ENCODE peak calls at places on chromosomes 11 and 22, in eight cellular contexts. G is endothelial cell of umbilical vein, X is transverse colon, S is body of pancreas, M is uterus, O is lower leg skin, R is adrenal gland, D is GM12878. E is an unnamed sample.

GRCh38 chr11:20353829-20354434 is 9.6 kb upstream of the HTATIP2 start:
- DNase-seq in G (peak), X (peak), S (peak), M (no peak), O (no peak), R (peak), D (no peak), E (peak)

GRCh38 chr11:134524876-134525845 is 113.1 kb upstream of the B3GAT1 start:
- DNase-seq in G (no peak), X (peak), S (no peak), M (peak), O (peak), R (no peak), D (no peak), E (no peak)

GRCh38 chr22:50417544-50417943 is 57.3 kb downstream of the SBF1 start:
- DNase-seq in G (no peak), X (no peak), S (no peak), M (no peak), O (no peak), R (no peak), D (no peak), E (no peak)

GRCh38 chr11:36791957-36792356 is 193.9 kb upstream of the RAG2 start:
- DNase-seq in G (no peak), X (no peak), S (no peak), M (no peak), O (no peak), R (no peak), D (no peak), E (no peak)

GRCh38 chr11:34197256-34197655 is 91.8 kb downstream of the NAT10 start:
- DNase-seq in G (no peak), X (no peak), S (no peak), M (no peak), O (no peak), R (no peak), D (no peak), E (no peak)

GRCh38 chr11:79174045-79175008 is 266.5 kb downstream of the TENM4 start:
- DNase-seq in G (no peak), X (no peak), S (no peak), M (peak), O (no peak), R (no peak), D (no peak), E (no peak)

GRCh38 chr11:75982309-75982708 is 167.3 kb downstream of the UVRAG start:
- DNase-seq in G (no peak), X (no peak), S (no peak), M (no peak), O (no peak), R (no peak), D (no peak), E (peak)

GRCh38 chr11:9951714-9952275 is 287.9 kb downstream of the SWAP70 start:
- DNase-seq in G (no peak), X (no peak), S (no peak), M (peak), O (no peak), R (no peak), D (no peak), E (no peak)

GRCh38 chr11:12798609-12799011 is 124.4 kb downstream of the TEAD1 start:
- DNase-seq in G (no peak), X (no peak), S (no peak), M (no peak), O (no peak), R (no peak), D (no peak), E (no peak)

GRCh38 chr11:121435132-121435531 is 17.0 kb upstream of the SORL1 start:
- DNase-seq in G (no peak), X (no peak), S (no peak), M (no peak), O (no peak), R (no peak), D (no peak), E (no peak)

GRCh38 chr22:40235418-40235817 is 57.7 kb downstream of the TNRC6B start:
- DNase-seq in G (no peak), X (no peak), S (no peak), M (no peak), O (no peak), R (no peak), D (no peak), E (no peak)

GRCh38 chr22:23903328-23903971 is 9.3 kb downstream of the MIF start:
- DNase-seq in G (no peak), X (no peak), S (no peak), M (no peak), O (no peak), R (peak), D (no peak), E (no peak)

GRCh38 chr11:86447763-86448480 is 73.2 kb downstream of the CCDC81 start:
- DNase-seq in G (no peak), X (no peak), S (no peak), M (no peak), O (no peak), R (no peak), D (no peak), E (no peak)

GRCh38 chr22:24697141-24697540 is 77.4 kb downstream of the PIWIL3 start:
- DNase-seq in G (no peak), X (no peak), S (no peak), M (no peak), O (no peak), R (no peak), D (no peak), E (no peak)

GRCh38 chr11:6498121-6498520 is 1.0 kb downstream of the DNHD1 start:
- DNase-seq in G (no peak), X (no peak), S (no peak), M (no peak), O (peak), R (no peak), D (no peak), E (no peak)

GRCh38 chr11:13963169-13963948 is 836 bp downstream of the SPON1 start:
- DNase-seq in G (no peak), X (peak), S (no peak), M (peak), O (no peak), R (peak), D (no peak), E (no peak)

GRCh38 chr11:11948242-11948947 is 60.0 kb downstream of the DKK3 start:
- DNase-seq in G (no peak), X (no peak), S (no peak), M (no peak), O (no peak), R (no peak), D (no peak), E (no peak)

GRCh38 chr11:59284773-59285129 is 72.0 kb upstream of the MPEG1 start:
- DNase-seq in G (no peak), X (no peak), S (no peak), M (no peak), O (no peak), R (no peak), D (no peak), E (no peak)

GRCh38 chr22:43500792-43501785 is 89.3 kb downstream of the MPPED1 start:
- DNase-seq in G (no peak), X (no peak), S (no peak), M (no peak), O (no peak), R (no peak), D (no peak), E (no peak)

GRCh38 chr11:116114198-116114651 is 610.0 kb upstream of the CADM1 start:
- DNase-seq in G (no peak), X (no peak), S (no peak), M (no peak), O (peak), R (no peak), D (no peak), E (no peak)

GRCh38 chr11:120642196-120642894 is 130.8 kb downstream of the GRIK4 start:
- DNase-seq in G (no peak), X (no peak), S (no peak), M (no peak), O (no peak), R (peak), D (no peak), E (no peak)

GRCh38 chr11:80980221-80980620 is 1539.4 kb upstream of the TENM4 start:
- DNase-seq in G (peak), X (no peak), S (no peak), M (no peak), O (no peak), R (no peak), D (no peak), E (no peak)

GRCh38 chr11:8604078-8604723 is 10.2 kb upstream of the STK33 start:
- DNase-seq in G (peak), X (peak), S (peak), M (peak), O (no peak), R (peak), D (no peak), E (peak)

GRCh38 chr11:68831124-68831523 is 10.6 kb downstream of the CPT1A start:
- DNase-seq in G (no peak), X (peak), S (peak), M (no peak), O (no peak), R (no peak), D (no peak), E (no peak)

GRCh38 chr11:74701351-74701750 is 29.9 kb downstream of the CHRDL2 start:
- DNase-seq in G (no peak), X (no peak), S (no peak), M (no peak), O (no peak), R (no peak), D (no peak), E (peak)

GRCh38 chr22:27810566-27810965 is 9.0 kb upstream of the MN1 start:
- DNase-seq in G (no peak), X (peak), S (peak), M (peak), O (no peak), R (no peak), D (no peak), E (no peak)

GRCh38 chr11:2901854-2902783 is 16.5 kb upstream of the CDKN1C start:
- DNase-seq in G (peak), X (peak), S (peak), M (peak), O (peak), R (peak), D (peak), E (peak)

GRCh38 chr11:113378013-113378412 is 9.6 kb upstream of the ANKK1 start:
- DNase-seq in G (no peak), X (no peak), S (no peak), M (no peak), O (peak), R (no peak), D (no peak), E (no peak)

GRCh38 chr11:13551834-13552233 is 56.0 kb upstream of the PTH start:
- DNase-seq in G (no peak), X (no peak), S (no peak), M (no peak), O (no peak), R (no peak), D (no peak), E (no peak)

GRCh38 chr11:70270877-70271634 is 566 bp downstream of the PPFIA1 start:
- DNase-seq in G (peak), X (peak), S (peak), M (peak), O (peak), R (peak), D (no peak), E (peak)

GRCh38 chr11:128497057-128497957 is 90.1 kb downstream of the ETS1 start:
- DNase-seq in G (peak), X (no peak), S (peak), M (peak), O (no peak), R (peak), D (peak), E (no peak)

GRCh38 chr22:30290679-30291333 is 1.5 kb upstream of the CASTOR1 start:
- DNase-seq in G (peak), X (peak), S (peak), M (peak), O (peak), R (peak), D (no peak), E (peak)

GRCh38 chr11:96307748-96308133 is 35.3 kb downstream of the MAML2 start:
- DNase-seq in G (peak), X (no peak), S (no peak), M (no peak), O (no peak), R (no peak), D (no peak), E (no peak)

DNA sequence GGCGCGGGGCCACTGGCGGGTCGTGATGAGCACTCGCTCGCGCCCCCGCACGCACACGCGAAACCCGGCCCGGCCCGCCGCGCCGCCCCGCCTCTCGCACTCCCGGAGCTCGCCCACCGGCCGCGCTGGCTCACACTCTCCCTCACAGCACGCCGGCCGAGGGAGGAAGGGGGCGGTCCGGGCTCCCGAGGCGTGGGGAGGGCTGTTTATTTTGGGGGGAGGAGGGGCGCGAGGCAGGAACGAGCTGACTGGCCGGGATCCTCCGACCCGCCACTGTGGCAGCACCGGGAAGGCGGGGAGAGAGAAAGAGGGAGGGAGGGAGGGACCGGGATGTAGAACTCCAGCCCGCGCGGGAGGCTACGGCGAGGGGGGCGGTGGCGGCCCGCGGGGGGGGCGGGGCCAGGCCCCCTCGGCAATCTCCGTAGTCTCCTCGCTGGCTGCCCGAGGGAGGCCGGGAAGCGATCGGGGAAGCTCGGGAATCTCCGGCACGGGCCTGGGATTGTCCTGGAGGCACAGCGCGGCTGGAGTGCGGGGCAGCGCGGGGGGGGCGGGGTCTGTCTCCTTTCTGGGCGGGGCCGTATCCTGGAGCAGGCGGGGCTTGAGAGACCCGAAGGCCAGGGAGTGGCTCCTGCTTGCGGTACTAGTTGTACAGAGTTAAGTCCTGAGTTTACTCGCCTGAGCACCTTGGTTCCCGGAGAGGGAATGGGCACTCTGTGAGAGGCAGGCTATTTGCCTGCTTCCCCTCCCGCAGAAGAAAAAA is at the start of gene RBFOX2:
- DNase-seq in G (peak), X (peak), S (peak), M (peak), O (peak), R (peak), D (no peak), E (peak)
- TF ChIP-seq POLR2A in G (peak), X (peak), S (peak), M (peak), O (no peak), R (peak), D (no peak), E (no peak)

DNA sequence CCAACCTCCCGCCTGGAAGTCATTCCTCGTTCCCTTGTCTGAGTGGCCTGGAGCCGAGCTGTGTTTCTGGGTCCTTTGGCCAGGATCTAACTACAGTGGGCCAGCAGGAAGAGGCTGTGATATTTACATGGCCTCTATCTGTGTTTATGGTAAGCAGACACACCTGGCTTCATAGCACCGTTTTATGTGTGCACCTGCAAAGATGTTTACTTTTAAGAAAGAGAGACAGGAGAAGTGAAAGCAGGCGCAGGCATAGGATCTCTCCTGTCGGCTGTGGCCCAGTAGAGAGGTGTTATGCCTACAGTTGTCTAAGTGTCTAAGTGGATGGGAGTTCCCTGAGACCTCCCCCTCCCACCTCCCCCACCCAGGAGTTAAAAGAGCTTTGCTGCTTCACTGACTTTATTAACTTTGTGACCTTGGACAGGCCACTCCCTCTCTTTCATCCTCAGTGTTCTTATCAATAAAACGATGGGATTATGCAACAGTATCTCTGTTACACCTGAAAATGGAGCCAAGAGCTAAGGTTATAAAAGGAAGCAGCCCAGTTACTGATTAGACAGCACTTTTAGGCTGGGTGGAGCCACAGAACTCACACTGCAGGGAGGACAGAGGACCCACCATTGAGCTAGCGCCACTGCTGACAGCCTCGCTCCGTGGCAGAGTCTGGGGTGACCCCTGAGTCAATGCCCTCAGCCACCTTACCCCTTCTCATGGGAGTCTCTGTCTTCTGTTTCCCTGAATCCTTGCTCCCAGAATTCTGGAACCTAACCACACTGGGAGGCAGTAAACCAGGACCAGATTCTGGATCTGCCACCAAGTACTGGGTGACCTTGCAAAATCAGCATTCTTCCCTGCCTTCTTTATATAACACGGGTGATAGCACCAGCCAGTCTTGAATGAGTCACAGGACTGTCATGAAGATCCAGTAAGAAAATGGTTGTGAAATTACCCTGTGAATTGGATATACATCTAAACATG is 22.0 kb downstream of the ST14 start:
- DNase-seq in G (no peak), X (peak), S (peak), M (no peak), O (no peak), R (peak), D (no peak), E (no peak)
- TF ChIP-seq POLR2A in G (no peak), X (peak), S (peak), M (no peak), O (no peak), R (peak), D (no peak), E (no peak)

DNA sequence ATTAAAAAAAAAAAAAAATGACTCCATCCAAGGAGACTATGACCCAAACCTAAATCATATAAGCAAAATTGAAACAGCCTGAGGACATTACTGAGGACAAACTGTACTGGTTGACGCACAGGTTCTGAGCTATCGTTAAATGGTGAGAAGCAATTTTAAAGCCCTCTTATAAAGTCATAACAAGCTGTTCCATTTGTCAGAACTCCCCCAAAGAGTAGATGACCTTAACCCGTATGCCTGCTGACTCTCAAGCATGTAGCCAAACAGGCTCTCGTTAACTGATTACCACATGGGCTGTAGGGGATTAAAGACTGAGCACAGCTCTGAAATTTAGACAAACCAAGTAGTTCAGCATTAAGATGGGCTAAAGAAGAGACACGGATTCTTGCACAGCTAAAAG is 2.2 kb downstream of the CRYAB start:
- DNase-seq in G (no peak), X (no peak), S (no peak), M (no peak), O (no peak), R (no peak), D (no peak), E (no peak)
- TF ChIP-seq POLR2A in G (no peak), X (no peak), S (no peak), M (no peak), O (no peak), R (no peak), D (no peak), E (no peak)

DNA sequence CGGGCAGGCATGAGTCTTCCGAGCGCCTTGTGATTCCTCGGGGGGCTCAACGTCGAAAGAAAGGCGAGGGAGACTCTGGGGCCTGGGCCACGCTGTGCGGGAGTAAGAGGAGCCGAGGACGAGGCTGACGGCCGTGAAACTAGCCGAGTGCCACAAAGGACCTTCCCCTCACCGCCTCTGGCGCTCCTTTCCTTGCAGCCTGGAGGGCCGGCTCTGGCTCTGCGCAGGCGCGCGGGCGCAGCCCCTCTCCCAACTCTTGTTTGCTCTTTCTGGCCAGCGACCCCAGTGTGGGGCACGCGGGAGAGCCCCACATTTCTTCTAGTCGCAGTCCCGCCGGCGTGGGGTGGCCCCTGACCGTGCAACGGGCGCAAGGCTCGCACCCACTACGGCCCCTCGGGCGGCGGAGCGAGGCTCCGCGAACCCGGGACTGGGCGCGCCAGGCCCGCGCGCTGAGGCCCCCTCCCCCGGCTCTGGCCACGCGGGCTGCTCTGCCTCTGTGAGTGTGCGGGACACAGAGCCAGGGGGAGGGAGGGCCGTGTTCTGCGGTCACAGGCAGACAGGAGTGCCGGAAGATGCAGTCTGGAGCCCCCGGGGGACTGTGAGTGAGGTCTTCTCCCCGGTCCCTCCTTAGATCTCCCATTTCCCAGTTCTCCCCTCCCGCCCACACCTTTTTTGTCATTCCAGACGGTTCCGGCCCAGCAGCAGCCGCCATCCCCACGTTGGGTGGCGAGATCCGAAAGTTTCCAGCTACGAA is 1.0 kb upstream of the TOB2 start:
- DNase-seq in G (peak), X (peak), S (peak), M (peak), O (peak), R (peak), D (no peak), E (peak)
- TF ChIP-seq POLR2A in G (peak), X (no peak), S (no peak), M (peak), O (no peak), R (peak), D (peak), E (no peak)

GRCh38 chr11:126008956-126009355 is 53.7 kb downstream of the CDON start:
- DNase-seq in G (no peak), X (no peak), S (no peak), M (no peak), O (no peak), R (no peak), D (no peak), E (no peak)
- TF ChIP-seq POLR2A in G (no peak), X (no peak), S (no peak), M (no peak), O (no peak), R (no peak), D (no peak), E (no peak)

GRCh38 chr11:57778318-57779037 is 16.9 kb downstream of the CTNND1 start:
- DNase-seq in G (peak), X (peak), S (peak), M (peak), O (peak), R (peak), D (no peak), E (no peak)
- TF ChIP-seq POLR2A in G (peak), X (peak), S (peak), M (peak), O (no peak), R (no peak), D (no peak), E (no peak)

GRCh38 chr11:95242990-95243590 is 12.1 kb upstream of the SESN3 start:
- DNase-seq in G (no peak), X (no peak), S (no peak), M (no peak), O (no peak), R (no peak), D (no peak), E (no peak)
- TF ChIP-seq POLR2A in G (no peak), X (no peak), S (no peak), M (no peak), O (no peak), R (no peak), D (no peak), E (no peak)

E was measured in erythroblast.